ENCODE peak calls at places on chromosomes 13 and 19, in eight cellular contexts. O is lower leg skin; E is uterus; W is fibroblast of mammary gland; G is transverse colon; M is left ventricle myocardium inferior; R is CD8-positive, alpha-beta T cell; J is epithelial cell of proximal tubule. Q is an unnamed sample.

GRCh38 chr13:45473627-45474026 is 8.9 kb downstream of the COG3 start:
- DNase-seq in O (no peak), E (no peak), W (no peak), G (no peak), M (no peak), R (no peak), J (no peak), Q (no peak)

GRCh38 chr13:55090612-55091011 is 2050.1 kb upstream of the PRR20A start:
- DNase-seq in O (no peak), E (no peak), W (no peak), G (no peak), M (no peak), R (no peak), J (no peak), Q (no peak)

GRCh38 chr13:75537401-75538365 is at the start of gene COMMD6:
- DNase-seq in O (peak), E (peak), W (peak), G (peak), M (peak), R (peak), J (peak), Q (peak)

GRCh38 chr19:41195675-41196497 is 2.9 kb downstream of the CYP2S1 start:
- DNase-seq in O (no peak), E (no peak), W (peak), G (no peak), M (no peak), R (no peak), J (no peak), Q (no peak)

GRCh38 chr19:6737284-6737872 is at the start of gene GPR108:
- DNase-seq in O (peak), E (peak), W (peak), G (peak), M (peak), R (peak), J (peak), Q (peak)

GRCh38 chr13:62185631-62186256 is 770.1 kb upstream of the PCDH20 start:
- DNase-seq in O (no peak), E (no peak), W (no peak), G (no peak), M (no peak), R (no peak), J (no peak), Q (no peak)

GRCh38 chr13:81917829-81918228 is 1576.9 kb upstream of the SPRY2 start:
- DNase-seq in O (no peak), E (no peak), W (no peak), G (no peak), M (no peak), R (no peak), J (no peak), Q (no peak)

GRCh38 chr13:83819156-83819555 is 63.1 kb downstream of the SLITRK1 start:
- DNase-seq in O (no peak), E (no peak), W (peak), G (no peak), M (no peak), R (no peak), J (no peak), Q (no peak)

GRCh38 chr19:10797541-10798256 is 38.3 kb downstream of the TMED1 start:
- DNase-seq in O (no peak), E (no peak), W (no peak), G (no peak), M (no peak), R (peak), J (no peak), Q (no peak)

GRCh38 chr13:92896842-92897241 is 329.8 kb upstream of the GPC6 start:
- DNase-seq in O (no peak), E (no peak), W (peak), G (no peak), M (no peak), R (no peak), J (peak), Q (no peak)

GRCh38 chr13:50412046-50412617 is 396.9 kb downstream of the KCNRG start:
- DNase-seq in O (no peak), E (no peak), W (peak), G (no peak), M (no peak), R (no peak), J (no peak), Q (no peak)

GRCh38 chr19:31770220-31770619 is 421.0 kb upstream of the TSHZ3 start:
- DNase-seq in O (no peak), E (no peak), W (no peak), G (no peak), M (no peak), R (no peak), J (no peak), Q (no peak)

GRCh38 chr19:42285988-42286348 is 16.0 kb upstream of the PRR19 start:
- DNase-seq in O (no peak), E (no peak), W (no peak), G (no peak), M (no peak), R (no peak), J (no peak), Q (no peak)

GRCh38 chr19:33063356-33064116 is 1.2 kb downstream of the RHPN2 start:
- DNase-seq in O (peak), E (peak), W (peak), G (peak), M (no peak), R (no peak), J (no peak), Q (no peak)

GRCh38 chr13:111267784-111268183 is 52.7 kb upstream of the TEX29 start:
- DNase-seq in O (no peak), E (no peak), W (peak), G (no peak), M (no peak), R (no peak), J (no peak), Q (no peak)

GRCh38 chr13:30429721-30430694 is 7.7 kb downstream of the UBE2L5 start:
- DNase-seq in O (no peak), E (no peak), W (peak), G (no peak), M (no peak), R (no peak), J (peak), Q (peak)

GRCh38 chr19:19078801-19079200 is 15.0 kb downstream of the SLC25A42 start:
- DNase-seq in O (no peak), E (no peak), W (no peak), G (no peak), M (no peak), R (no peak), J (no peak), Q (no peak)

GRCh38 chr19:45424191-45425058 is 708 bp upstream of the ERCC1 start:
- DNase-seq in O (peak), E (peak), W (peak), G (peak), M (peak), R (no peak), J (peak), Q (peak)

GRCh38 chr19:4369109-4369887 is 25.9 kb downstream of the MPND start:
- DNase-seq in O (no peak), E (peak), W (peak), G (peak), M (peak), R (peak), J (no peak), Q (no peak)

GRCh38 chr19:1471514-1472107 is 7.4 kb downstream of the C19orf25 start:
- DNase-seq in O (no peak), E (no peak), W (no peak), G (no peak), M (no peak), R (no peak), J (no peak), Q (no peak)

GRCh38 chr13:111474136-111475002 is 153.9 kb downstream of the TEX29 start:
- DNase-seq in O (no peak), E (no peak), W (peak), G (no peak), M (no peak), R (no peak), J (peak), Q (peak)

GRCh38 chr19:1151917-1152601 is 22.0 kb downstream of the SBNO2 start:
- DNase-seq in O (no peak), E (peak), W (no peak), G (no peak), M (peak), R (no peak), J (no peak), Q (no peak)

GRCh38 chr13:94427313-94427712 is 52.2 kb downstream of the DCT start:
- DNase-seq in O (no peak), E (no peak), W (no peak), G (no peak), M (no peak), R (no peak), J (no peak), Q (no peak)

GRCh38 chr19:1019980-1020867 is 699 bp downstream of the TMEM259 start:
- DNase-seq in O (no peak), E (peak), W (no peak), G (no peak), M (no peak), R (no peak), J (no peak), Q (no peak)

GRCh38 chr19:46602392-46603194 is 1.5 kb downstream of the CALM3 start:
- DNase-seq in O (no peak), E (peak), W (no peak), G (no peak), M (no peak), R (no peak), J (no peak), Q (no peak)

GRCh38 chr19:52464798-52465470 is 11.6 kb downstream of the ZNF578 start:
- DNase-seq in O (no peak), E (no peak), W (no peak), G (no peak), M (no peak), R (no peak), J (no peak), Q (no peak)

GRCh38 chr13:30743319-30744055 is 8.1 kb downstream of the ALOX5AP start:
- DNase-seq in O (peak), E (peak), W (peak), G (peak), M (no peak), R (no peak), J (peak), Q (peak)

GRCh38 chr19:55113570-55114039 is 3.8 kb downstream of the PPP1R12C start:
- DNase-seq in O (peak), E (peak), W (peak), G (peak), M (peak), R (no peak), J (peak), Q (peak)

GRCh38 chr19:55115446-55116065 is 1.9 kb downstream of the PPP1R12C start:
- DNase-seq in O (no peak), E (peak), W (peak), G (no peak), M (no peak), R (no peak), J (no peak), Q (no peak)

GRCh38 chr19:55112781-55113569 is 4.5 kb downstream of the PPP1R12C start:
- DNase-seq in O (no peak), E (peak), W (no peak), G (no peak), M (no peak), R (no peak), J (no peak), Q (no peak)

GRCh38 chr19:55116232-55117062 is 990 bp downstream of the PPP1R12C start:
- DNase-seq in O (peak), E (peak), W (peak), G (peak), M (peak), R (no peak), J (no peak), Q (peak)

GRCh38 chr19:55114566-55115145 is 2.8 kb downstream of the PPP1R12C start:
- DNase-seq in O (no peak), E (no peak), W (no peak), G (no peak), M (no peak), R (no peak), J (no peak), Q (no peak)
- H3K4me3 ChIP-seq in O (no peak), E (no peak), W (no peak), G (no peak), M (peak), R (no peak), J (no peak), Q (no peak)

GRCh38 chr19:38951187-38951586 is 20.4 kb downstream of the MRPS12 start:
- DNase-seq in O (no peak), E (no peak), W (no peak), G (no peak), M (no peak), R (no peak), J (no peak), Q (no peak)
- TF ChIP-seq CTCF in O (no peak), E (no peak), W (no peak), G (no peak), M (no peak), R (no peak), J (no peak), Q (no peak)

DNA sequence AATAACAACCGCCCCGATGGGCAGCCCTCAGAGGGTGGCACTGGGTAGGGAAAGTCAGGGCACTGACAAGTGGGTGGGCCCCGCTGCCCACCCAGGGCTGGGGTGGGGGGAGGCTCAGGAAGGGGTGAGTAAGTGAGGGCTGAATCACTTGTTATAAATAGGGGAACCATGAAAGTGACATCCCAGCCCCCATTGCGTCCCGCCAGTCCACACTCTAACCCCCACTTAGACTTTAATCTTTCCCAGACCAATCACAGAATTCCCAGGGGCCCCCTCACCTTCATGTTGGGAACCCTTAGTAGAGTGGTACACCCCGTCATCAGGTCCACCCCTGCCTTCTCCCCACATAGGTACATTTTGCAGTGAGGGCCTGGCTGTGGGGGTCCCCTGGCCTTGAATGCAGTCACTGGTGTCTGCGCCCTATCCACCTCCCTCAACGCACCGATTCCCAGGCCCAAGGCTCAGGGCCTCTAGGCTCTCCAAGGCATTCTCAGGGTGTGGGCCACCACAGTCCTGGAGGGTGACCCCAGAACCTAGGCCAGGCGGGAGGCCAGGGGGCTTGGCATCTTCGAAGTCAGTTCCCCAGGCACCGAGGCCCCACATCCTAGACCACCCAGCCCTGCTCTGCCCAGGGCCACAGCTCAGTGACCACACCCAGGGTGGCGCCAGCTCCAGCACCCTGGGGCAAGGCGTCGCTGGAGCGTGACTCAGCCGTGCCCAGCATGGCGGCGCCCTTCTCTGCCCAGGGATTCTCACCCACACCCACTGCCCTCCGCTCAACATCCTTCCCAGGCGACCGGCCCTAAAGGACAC is 36.8 kb upstream of the NANOS3 start:
- DNase-seq in O (no peak), E (no peak), W (peak), G (peak), M (peak), R (no peak), J (no peak), Q (no peak)
- H3K4me3 ChIP-seq in O (peak), E (peak), W (peak), G (peak), M (peak), R (peak), J (peak), Q (peak)

DNA sequence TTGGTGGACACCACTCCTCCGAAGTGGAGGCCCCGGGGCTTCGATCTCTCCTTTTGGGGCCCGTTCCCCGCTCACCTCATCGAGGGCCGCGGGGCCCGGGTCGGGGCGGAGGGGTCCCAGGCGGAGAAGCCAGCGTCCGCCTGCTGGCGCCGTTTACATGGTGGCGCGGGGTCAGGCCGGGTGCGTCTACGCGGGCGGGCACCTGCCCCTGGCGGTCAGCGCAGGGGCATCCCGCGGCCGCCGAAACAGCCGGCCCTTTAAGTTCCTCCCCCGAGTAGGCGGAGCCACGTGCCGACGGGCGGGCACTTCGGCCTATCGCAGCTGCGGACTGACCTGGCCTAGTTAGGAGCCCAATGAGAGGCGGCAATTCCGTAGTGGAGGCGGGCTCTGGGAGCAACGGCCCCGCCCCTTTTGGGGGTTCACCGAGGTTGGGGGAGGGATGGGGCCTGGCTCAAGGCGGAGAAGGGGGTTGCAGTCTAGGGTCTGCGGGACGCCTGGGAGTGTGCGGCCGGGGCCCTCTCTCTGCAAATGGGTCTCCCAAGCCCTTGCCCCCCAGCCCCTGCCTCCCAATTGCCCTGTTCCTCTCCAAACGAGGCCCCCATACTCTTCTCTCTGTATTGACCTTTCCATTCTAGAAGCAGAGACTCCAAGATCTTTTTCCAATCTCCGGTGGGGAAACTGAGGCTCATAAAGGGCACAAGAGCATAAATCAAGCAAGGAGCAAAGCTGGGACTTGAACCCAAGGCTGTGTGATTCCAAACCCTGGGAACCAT is at the start of gene ABHD8:
- DNase-seq in O (peak), E (peak), W (peak), G (peak), M (peak), R (peak), J (no peak), Q (peak)
- TF ChIP-seq CTCF in O (no peak), E (peak), W (no peak), G (peak), M (peak), R (no peak), J (peak), Q (peak)

DNA sequence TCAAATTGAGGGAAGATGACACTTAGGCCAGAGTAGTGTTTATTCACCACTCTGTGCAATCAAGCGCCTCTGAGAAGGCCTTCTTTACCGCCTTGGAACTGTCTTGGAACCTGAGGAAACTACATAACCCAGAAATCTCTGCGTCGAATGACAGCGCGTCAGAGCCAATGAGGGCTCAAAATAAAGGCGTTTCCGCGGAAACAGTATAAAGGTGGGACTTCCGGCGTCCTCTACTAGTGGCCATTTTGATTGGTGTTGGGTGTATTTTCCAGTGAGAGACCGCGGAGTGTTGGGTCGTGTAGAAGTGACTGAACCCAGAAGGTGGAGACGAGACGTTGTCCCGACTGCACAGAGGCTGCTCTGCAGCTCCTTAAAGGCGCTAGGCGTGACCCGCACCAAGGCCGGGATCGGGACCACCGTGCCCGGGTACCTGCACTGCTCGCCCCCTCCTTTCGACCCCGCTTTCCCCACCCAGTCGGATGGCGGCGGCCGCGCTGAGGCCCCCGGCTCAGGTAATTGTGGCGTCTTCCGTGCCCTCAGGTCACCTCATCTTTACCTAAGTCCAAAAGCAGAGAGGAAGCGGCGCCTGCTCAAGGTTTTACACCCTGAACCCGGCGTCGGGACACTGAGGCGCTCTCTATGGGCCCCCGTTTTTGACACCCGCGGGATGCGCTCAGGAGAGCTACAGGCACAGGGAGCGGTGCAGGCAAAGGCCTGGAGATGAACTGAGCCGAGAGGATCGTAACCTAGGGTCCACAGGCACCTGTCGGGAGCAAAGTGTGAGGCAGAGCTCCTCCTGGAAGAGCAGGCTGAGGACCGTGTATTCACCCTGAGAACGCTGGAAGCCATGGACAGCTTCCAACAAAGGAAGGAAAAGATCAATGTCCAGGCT is at the start of gene ZNF776:
- DNase-seq in O (peak), E (peak), W (peak), G (peak), M (peak), R (peak), J (peak), Q (peak)
- H3K4me3 ChIP-seq in O (peak), E (peak), W (peak), G (peak), M (peak), R (peak), J (peak), Q (peak)

DNA sequence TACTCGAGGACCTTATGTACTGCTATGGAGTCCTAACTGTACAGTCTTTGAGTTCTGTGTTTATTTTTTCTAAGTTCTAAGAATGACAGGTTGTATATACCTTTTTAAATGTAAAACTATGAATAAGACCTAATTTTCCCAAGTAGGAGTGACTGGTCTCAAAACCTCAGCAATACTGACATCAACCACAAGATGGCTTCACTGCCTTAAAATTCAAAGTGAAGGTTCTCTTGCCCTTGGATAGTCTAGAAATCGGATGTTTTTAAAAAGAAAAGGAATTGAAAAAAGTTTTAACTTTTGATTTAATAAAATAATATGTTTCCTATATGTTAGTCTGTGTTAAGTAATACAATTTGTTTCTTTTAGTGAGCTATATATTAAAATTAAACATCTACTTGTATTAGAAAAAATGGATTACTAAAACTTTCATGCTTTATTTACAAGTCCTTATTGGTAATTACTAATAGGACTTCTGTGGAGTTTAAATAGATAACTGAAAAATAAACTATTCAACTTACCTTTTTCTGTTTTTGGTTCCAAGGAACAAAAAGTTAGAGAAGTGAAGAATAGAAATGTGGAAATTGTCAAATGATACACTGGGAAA is 52.0 kb downstream of the TDRD3 start:
- DNase-seq in O (no peak), E (no peak), W (peak), G (no peak), M (no peak), R (no peak), J (no peak), Q (peak)
- TF ChIP-seq CTCF in O (no peak), E (peak), W (peak), G (peak), M (peak), R (peak), J (peak), Q (peak)

Q was measured in AG04449.